ENCODE peak calls at places on chromosomes 11 and 22, in five cellular contexts. N is body of pancreas, O is H9, B is esophagus squamous epithelium, Q is lower leg skin. C is an unnamed sample.
A peak's percentile ranks its signal among the peaks of the same experiment; 100 is the strongest.

GRCh38 chr11:5234390-5234834 is at the start of gene HBD:
- DNase-seq in N (no peak), O (no peak), Q (no peak), B (no peak), C (no peak)

GRCh38 chr11:43765194-43765593 is 84.7 kb downstream of the HSD17B12 start:
- DNase-seq in B (no peak), O (no peak), Q (no peak), N (no peak), C (no peak)

GRCh38 chr11:33379931-33380330 is 122.8 kb downstream of the HIPK3 start:
- DNase-seq in N (no peak), O (no peak), Q (no peak), B (no peak), C (no peak)

GRCh38 chr22:21688341-21688705 is 22.5 kb downstream of the PPIL2 start:
- DNase-seq in B (no peak), O (no peak), Q (no peak), N (no peak), C (no peak)

GRCh38 chr11:126669416-126669815 is 313.9 kb downstream of the ST3GAL4 start:
- DNase-seq in N (no peak), B (no peak), O (no peak), Q (no peak), C (no peak)

GRCh38 chr11:132943737-132944556 is 588.4 kb downstream of the OPCML start:
- DNase-seq in N (no peak), Q (no peak), O (peak; percentile 43), B (no peak), C (no peak)

GRCh38 chr11:34192481-34193401 is 87.3 kb downstream of the NAT10 start:
- DNase-seq in B (no peak), Q (peak; percentile 94), N (peak; percentile 60), O (no peak), C (peak; percentile 28)

GRCh38 chr11:38476808-38477565 is 1879.0 kb upstream of the RAG2 start:
- DNase-seq in Q (no peak), B (no peak), N (no peak), O (no peak), C (no peak)

GRCh38 chr11:2748814-2749554 is 49.2 kb upstream of the KCNQ1OT1 start:
- DNase-seq in O (no peak), Q (peak; percentile 59), B (no peak), N (peak; percentile 6), C (no peak)

GRCh38 chr11:71485466-71485865 is 32.5 kb downstream of the NADSYN1 start:
- DNase-seq in Q (peak; percentile 56), O (no peak), N (no peak), B (no peak), C (no peak)

GRCh38 chr22:31106001-31106571 is 1.3 kb downstream of the SELENOM start:
- DNase-seq in B (no peak), O (no peak), N (no peak), Q (no peak), C (no peak)

GRCh38 chr11:64222651-64223000 is 3.4 kb downstream of the TRPT1 start:
- DNase-seq in O (no peak), N (no peak), B (no peak), Q (no peak), C (no peak)

GRCh38 chr11:106241601-106242257 is 164.3 kb downstream of the AASDHPPT start:
- DNase-seq in Q (no peak), B (no peak), O (no peak), N (no peak), C (no peak)

GRCh38 chr11:44793350-44794090 is 66.8 kb downstream of the TSPAN18 start:
- DNase-seq in Q (no peak), B (no peak), O (no peak), N (no peak), C (no peak)

GRCh38 chr11:47274495-47275235 is 4.7 kb downstream of the MADD start:
- DNase-seq in N (no peak), O (no peak), B (no peak), Q (no peak), C (no peak)

GRCh38 chr11:8090756-8091155 is 9.7 kb downstream of the TUB start:
- DNase-seq in O (peak; percentile 80), N (no peak), B (no peak), Q (no peak), C (no peak)

GRCh38 chr11:134944131-134944530 is 532.1 kb upstream of the B3GAT1 start:
- DNase-seq in O (no peak), B (no peak), Q (peak; percentile 57), N (no peak), C (no peak)

GRCh38 chr11:113705871-113706654 is at the start of gene TMPRSS5:
- DNase-seq in B (no peak), N (no peak), Q (peak; percentile 66), O (no peak), C (no peak)

GRCh38 chr11:68120212-68121066 is 749 bp downstream of the CHKA start:
- DNase-seq in N (peak; percentile 68), O (peak; percentile 59), B (no peak), Q (peak; percentile 91), C (no peak)

GRCh38 chr11:123429336-123429735 is 733 bp upstream of the GRAMD1B start:
- DNase-seq in Q (peak; percentile 74), O (no peak), N (no peak), B (no peak), C (no peak)

GRCh38 chr11:17510507-17511206 is 33.6 kb downstream of the USH1C start:
- DNase-seq in Q (no peak), N (no peak), B (no peak), O (no peak), C (no peak)

GRCh38 chr11:78350646-78351165 is 66.9 kb downstream of the GAB2 start:
- DNase-seq in Q (no peak), B (no peak), O (no peak), N (no peak), C (no peak)

GRCh38 chr11:63933459-63933858 is 5.3 kb upstream of the NAA40 start:
- DNase-seq in O (no peak), N (no peak), B (no peak), Q (no peak), C (no peak)

GRCh38 chr11:26187639-26188038 is 144.3 kb upstream of the ANO3 start:
- DNase-seq in N (peak; percentile 11), B (no peak), O (no peak), Q (no peak), C (no peak)

GRCh38 chr11:72278911-72279310 is 34.9 kb upstream of the PHOX2A start:
- DNase-seq in N (no peak), B (no peak), O (no peak), Q (no peak), C (no peak)

GRCh38 chr11:119316729-119317591 is at the start of gene MCAM:
- DNase-seq in N (peak; percentile 44), O (peak; percentile 69), Q (no peak), B (no peak), C (no peak)

GRCh38 chr11:73234403-73235181 is 16.5 kb downstream of the P2RY2 start:
- DNase-seq in N (no peak), Q (no peak), O (peak; percentile 24), B (no peak), C (no peak)

GRCh38 chr11:7418061-7418460 is 67.2 kb upstream of the OLFML1 start:
- DNase-seq in Q (no peak), N (no peak), O (no peak), B (no peak), C (no peak)

GRCh38 chr22:35229865-35230264 is 27.4 kb upstream of the HMGXB4 start:
- DNase-seq in N (no peak), O (no peak), B (no peak), Q (no peak), C (no peak)
- TF ChIP-seq CTCF in N (no peak), O (no peak), B (no peak), Q (no peak), C (no peak)

DNA sequence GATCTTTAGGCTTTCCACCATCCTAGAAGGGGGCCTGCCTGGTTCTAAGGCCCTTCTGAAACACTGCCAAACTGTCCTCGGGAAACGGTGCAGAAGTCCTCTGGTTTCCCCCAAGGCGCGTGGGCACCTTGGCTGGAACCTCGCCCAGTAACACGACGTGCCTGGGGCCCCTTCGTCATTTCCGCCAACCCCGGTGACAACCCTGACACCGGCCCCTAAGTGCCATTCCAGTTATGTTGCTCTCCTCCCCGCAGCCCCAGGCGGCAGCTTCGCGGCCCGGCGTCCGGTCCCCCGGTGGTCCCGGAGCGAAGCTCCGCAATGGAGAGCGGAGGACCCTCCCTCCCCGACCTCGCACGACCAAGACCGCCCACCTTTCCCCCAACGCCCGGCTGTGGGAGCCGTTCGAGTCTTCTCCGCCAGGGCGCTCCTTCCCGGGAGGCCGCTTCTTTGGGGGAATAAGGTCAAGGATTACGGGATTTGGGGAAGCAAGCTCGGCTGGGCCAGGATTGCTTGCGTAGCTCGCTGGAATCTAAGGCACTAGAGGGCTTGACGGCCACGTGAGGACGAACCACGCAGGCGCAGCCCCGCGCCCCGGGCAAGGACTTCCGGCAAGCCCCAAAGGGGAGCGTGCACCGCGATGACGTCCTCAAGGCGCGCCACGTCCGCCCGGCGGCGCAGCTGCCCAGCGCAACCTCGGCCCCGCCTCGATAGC is 648 bp downstream of the RNH1 start:
- DNase-seq in N (peak; percentile 99), Q (peak; percentile 100), B (peak; percentile 80), O (peak; percentile 98), C (peak; percentile 84)
- TF ChIP-seq CTCF in N (peak; percentile 30), Q (no peak), B (no peak), O (peak; percentile 12), C (no peak)

GRCh38 chr11:61961570-61962212 is 5.7 kb downstream of the FTH1 start:
- DNase-seq in Q (peak; percentile 89), O (no peak), N (peak; percentile 78), B (no peak), C (no peak)

GRCh38 chr11:61963016-61963281 is 4.5 kb downstream of the FTH1 start:
- DNase-seq in B (no peak), N (no peak), O (no peak), Q (peak; percentile 78), C (no peak)

GRCh38 chr11:61960532-61960931 is 6.9 kb downstream of the FTH1 start:
- DNase-seq in N (no peak), O (no peak), Q (peak; percentile 80), B (no peak), C (no peak)

GRCh38 chr11:61963282-61964057 is 4.0 kb downstream of the FTH1 start:
- DNase-seq in Q (peak; percentile 78), N (no peak), O (no peak), B (no peak), C (no peak)

GRCh38 chr11:61962213-61963015 is 5.0 kb downstream of the FTH1 start:
- DNase-seq in Q (peak; percentile 83), N (no peak), B (no peak), O (no peak), C (no peak)
- TF ChIP-seq CTCF in Q (no peak), N (no peak), B (no peak), O (no peak), C (no peak)

DNA sequence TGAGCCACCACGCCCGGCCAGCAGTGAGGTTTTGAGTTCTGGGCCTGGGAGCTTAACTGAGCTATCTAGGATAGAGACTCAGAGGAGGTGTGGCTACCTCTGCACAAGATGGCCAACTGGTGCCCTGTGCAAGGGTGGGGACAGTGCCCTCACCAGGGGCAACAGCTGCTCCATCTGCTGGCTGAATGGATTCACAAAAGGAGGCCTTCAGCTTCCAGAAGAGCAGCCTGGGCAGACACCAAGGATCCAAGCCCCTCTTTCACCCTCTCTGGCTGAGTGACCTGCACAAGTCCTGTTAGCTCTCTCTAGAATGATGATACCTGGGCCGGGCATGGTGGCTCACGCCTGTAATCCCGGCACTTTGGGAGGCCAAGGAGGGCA is 33.5 kb upstream of the BAIAP2L2 start:
- DNase-seq in O (peak; percentile 49), N (no peak), B (no peak), Q (no peak), C (no peak)
- TF ChIP-seq CTCF in O (peak; percentile 22), N (no peak), B (no peak), Q (no peak), C (no peak)